ENCODE peak calls at places on chromosomes 5 and 9, in five cellular contexts. E, Z, S, N and Y are unnamed samples.
A peak's percentile ranks its signal among the peaks of the same experiment; 100 is the strongest.

GRCh38 chr5:42495908-42496307 is 72.7 kb downstream of the GHR start:
- DNase-seq in E (no peak), Z (no peak), N (no peak), S (no peak), Y (no peak)

GRCh38 chr5:17665836-17666235 is 31.6 kb downstream of the TAF11L14 start:
- DNase-seq in S (no peak), N (no peak), Z (no peak), E (no peak), Y (no peak)

GRCh38 chr5:67146574-67146973 is 50.0 kb downstream of the CD180 start:
- DNase-seq in S (no peak), E (no peak), N (no peak), Z (no peak), Y (no peak)

GRCh38 chr5:147332643-147333042 is 97.8 kb downstream of the STK32A start:
- DNase-seq in E (no peak), N (no peak), Z (peak; percentile 32), S (no peak), Y (no peak)

GRCh38 chr9:136566899-136567298 is 21.1 kb upstream of the NOTCH1 start:
- DNase-seq in E (no peak), N (no peak), Z (no peak), S (no peak), Y (no peak)

GRCh38 chr5:34488984-34489383 is 167.1 kb upstream of the RAI14 start:
- DNase-seq in E (no peak), Z (no peak), N (peak; percentile 32), S (no peak), Y (no peak)

GRCh38 chr5:82808960-82809359 is 268.2 kb downstream of the TMEM167A start:
- DNase-seq in E (no peak), Z (no peak), N (no peak), S (no peak), Y (no peak)

GRCh38 chr5:88680253-88681132 is 202.5 kb downstream of the MEF2C start:
- DNase-seq in S (peak; percentile 56), E (peak; percentile 13), Z (no peak), N (peak; percentile 87), Y (peak; percentile 90)

GRCh38 chr5:119255571-119256356 is 100.1 kb upstream of the TNFAIP8 start:
- DNase-seq in Z (no peak), N (peak; percentile 16), S (peak; percentile 32), E (peak; percentile 74), Y (peak; percentile 67)

GRCh38 chr9:107848598-107848997 is 359.0 kb upstream of the KLF4 start:
- DNase-seq in Z (no peak), S (no peak), E (no peak), N (no peak), Y (no peak)

GRCh38 chr9:82513242-82513750 is 524.7 kb downstream of the SPATA31D1 start:
- DNase-seq in S (no peak), Z (no peak), N (no peak), E (no peak), Y (no peak)

GRCh38 chr5:172110921-172111873 is 76.8 kb downstream of the STK10 start:
- DNase-seq in N (peak; percentile 40), Z (peak; percentile 93), S (no peak), E (no peak), Y (no peak)

GRCh38 chr9:76876098-76876497 is 29.8 kb downstream of the PRUNE2 start:
- DNase-seq in Z (no peak), E (no peak), S (no peak), N (no peak), Y (no peak)

GRCh38 chr5:72171667-72172066 is 64.4 kb downstream of the MAP1B start:
- DNase-seq in Z (no peak), E (no peak), N (no peak), S (no peak), Y (no peak)

GRCh38 chr9:35560625-35561337 is 44.3 kb upstream of the TESK1 start:
- DNase-seq in Z (no peak), S (no peak), N (no peak), E (no peak), Y (no peak)
- TF ChIP-seq ESRRA in Z (no peak), S (no peak), N (no peak), E (no peak), Y (no peak)

GRCh38 chr5:14268236-14268701 is 125.1 kb downstream of the TRIO start:
- DNase-seq in S (peak; percentile 83), N (peak; percentile 46), Z (no peak), E (peak; percentile 76), Y (no peak)
- TF ChIP-seq ESRRA in S (no peak), N (no peak), Z (no peak), E (no peak), Y (no peak)

GRCh38 chr5:60927450-60927849 is 17.4 kb downstream of the ERCC8 start:
- DNase-seq in Z (no peak), N (no peak), S (no peak), E (no peak), Y (no peak)

DNA sequence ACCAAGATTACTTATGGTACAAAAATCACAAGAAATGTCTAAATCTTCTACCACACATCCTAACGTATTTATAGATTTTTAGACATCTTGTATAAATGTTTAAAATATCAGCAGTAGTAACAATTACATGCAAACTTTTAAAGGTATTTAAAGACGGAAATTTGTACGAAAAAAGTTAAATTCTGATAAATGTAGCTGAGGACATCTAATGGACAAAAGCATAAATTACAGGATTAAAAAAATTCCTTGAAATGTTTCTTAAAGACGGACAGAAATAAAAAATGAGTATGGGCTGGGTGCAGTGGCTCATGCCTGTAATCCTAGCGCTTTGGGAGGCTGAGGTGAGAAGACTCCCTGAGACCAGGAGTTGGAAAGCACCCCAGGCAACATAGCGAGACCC is 15.8 kb downstream of the ERCC8 start:
- DNase-seq in Z (no peak), S (no peak), E (no peak), N (no peak), Y (no peak)
- TF ChIP-seq ESRRA in Z (no peak), S (no peak), E (no peak), N (no peak), Y (no peak)

GRCh38 chr9:114757984-114758383 is 47.9 kb downstream of the TNFSF15 start:
- DNase-seq in Z (no peak), S (no peak), E (no peak), N (no peak), Y (no peak)

GRCh38 chr9:114759512-114759911 is 46.3 kb downstream of the TNFSF15 start:
- DNase-seq in N (no peak), Z (no peak), E (no peak), S (no peak), Y (no peak)

GRCh38 chr9:114761515-114761914 is 44.3 kb downstream of the TNFSF15 start:
- DNase-seq in E (no peak), N (no peak), S (no peak), Z (no peak), Y (no peak)

GRCh38 chr9:114757395-114757794 is 48.4 kb downstream of the TNFSF15 start:
- DNase-seq in Z (no peak), S (no peak), E (no peak), N (no peak), Y (no peak)

GRCh38 chr9:114763220-114763619 is 42.6 kb downstream of the TNFSF15 start:
- DNase-seq in Z (no peak), S (no peak), E (no peak), N (no peak), Y (no peak)
- TF ChIP-seq ESRRA in Z (no peak), S (no peak), E (no peak), N (no peak), Y (no peak)

GRCh38 chr9:113516840-113517577 is 53.5 kb downstream of the RGS3 start:
- DNase-seq in Z (peak; percentile 98), S (no peak), N (no peak), E (no peak), Y (no peak)
- TF ChIP-seq ESRRA in Z (no peak), S (no peak), N (no peak), E (no peak), Y (no peak)

GRCh38 chr5:180606215-180606785 is 15.0 kb upstream of the SCGB3A1 start:
- DNase-seq in E (no peak), N (no peak), Z (no peak), S (no peak), Y (no peak)
- TF ChIP-seq ESRRA in E (no peak), N (no peak), Z (no peak), S (no peak), Y (no peak)

DNA sequence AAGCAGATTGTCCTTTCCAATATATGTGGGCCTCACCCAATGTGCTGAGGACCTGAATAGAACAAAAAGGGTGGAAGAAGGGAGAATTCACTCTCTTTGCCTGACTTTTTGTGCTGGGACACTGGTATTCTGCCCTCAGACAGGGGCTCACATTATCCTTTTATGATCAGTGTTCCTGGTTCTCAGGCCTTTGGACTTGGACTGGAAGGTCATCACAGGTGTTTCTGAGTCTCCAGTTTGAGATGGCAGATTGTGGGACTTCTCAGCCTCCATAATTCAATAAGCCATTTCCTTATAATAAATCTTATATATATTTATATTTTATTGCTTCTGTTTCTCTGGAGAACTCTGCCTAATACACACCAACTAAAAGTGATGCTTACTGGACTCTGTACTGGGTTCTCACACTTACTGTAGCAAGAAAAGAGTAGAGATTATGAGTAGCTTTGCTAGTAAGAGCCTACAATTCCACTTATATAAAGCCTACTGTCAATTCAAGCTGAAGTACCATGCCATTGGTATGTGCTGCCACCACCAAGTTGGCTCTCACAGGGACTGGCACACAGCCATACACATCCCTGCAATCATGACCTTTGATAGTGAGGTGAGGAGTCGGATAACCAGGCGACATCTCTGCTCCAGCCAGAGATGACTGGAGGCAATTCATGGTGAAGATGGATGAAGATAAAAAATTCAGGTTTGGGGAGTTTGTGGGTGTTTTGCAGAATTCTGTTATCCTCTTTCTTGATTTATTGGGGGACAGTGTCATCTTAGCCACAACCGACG is 130.7 kb upstream of the NR3C1 start:
- DNase-seq in N (no peak), S (peak; percentile 31), Z (no peak), E (no peak), Y (no peak)
- TF ChIP-seq ESRRA in N (no peak), S (no peak), Z (no peak), E (no peak), Y (no peak)

DNA sequence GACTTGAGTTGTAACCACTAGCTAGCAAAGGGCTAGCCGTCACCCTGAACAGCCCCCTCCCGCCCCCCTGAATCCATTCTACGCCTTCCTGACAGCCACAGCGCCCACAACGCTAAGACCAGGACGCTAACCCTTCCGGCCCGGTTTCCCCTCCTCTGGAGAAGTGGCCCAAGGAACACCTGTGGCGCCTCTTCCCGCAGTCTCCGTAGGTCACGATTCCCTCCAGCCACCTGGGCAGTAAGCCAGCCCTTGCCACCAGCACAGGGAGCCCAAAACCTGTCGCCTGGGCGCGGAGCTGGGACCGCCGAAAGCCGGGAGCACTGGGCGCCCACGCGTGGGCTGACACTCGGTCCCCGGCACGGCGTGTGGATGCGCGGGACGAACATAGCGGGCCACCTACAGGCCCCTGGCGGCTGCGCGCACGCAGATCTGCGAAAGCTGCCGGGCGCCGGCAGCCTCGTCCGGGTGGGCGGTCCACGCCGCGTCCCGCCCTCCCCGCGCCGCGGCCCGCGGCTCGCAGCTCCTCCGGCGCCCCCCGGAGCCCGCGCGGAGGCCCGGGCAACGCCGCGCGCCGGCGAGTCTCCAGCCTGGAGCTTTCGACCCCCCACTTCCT is 596 bp downstream of the IRF1 start:
- DNase-seq in N (peak; percentile 89), E (no peak), Z (no peak), S (peak; percentile 25), Y (peak; percentile 45)
- TF ChIP-seq ESRRA in N (no peak), E (no peak), Z (no peak), S (no peak), Y (no peak)

DNA sequence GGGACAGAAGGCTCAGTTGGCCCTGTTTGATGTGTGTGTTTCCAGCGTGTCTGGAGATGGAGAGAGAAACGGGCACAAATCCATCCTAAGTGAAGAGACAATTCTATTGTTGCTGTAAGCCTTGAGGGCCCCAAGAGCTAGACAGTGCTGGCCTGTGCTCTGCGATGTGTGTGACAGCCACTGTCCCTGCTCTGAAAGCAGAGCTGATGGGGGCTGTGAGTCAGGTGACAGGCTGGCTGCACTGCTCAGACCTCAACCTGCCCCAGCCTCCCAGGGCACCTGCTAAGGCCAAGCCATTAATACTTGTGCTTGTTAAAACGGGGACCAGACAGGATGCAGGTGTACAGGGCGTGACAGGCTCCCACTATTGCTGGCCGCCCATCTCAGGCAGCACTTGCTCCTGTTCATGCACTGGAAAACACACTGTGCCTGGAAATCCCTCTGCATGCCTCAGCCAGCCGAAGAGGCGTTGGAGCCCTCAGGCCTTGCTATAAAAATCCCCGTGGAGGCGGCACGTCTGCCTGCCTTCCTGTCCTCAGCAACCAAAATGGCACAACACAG is 44.6 kb upstream of the SEMA4D start:
- DNase-seq in N (no peak), Z (no peak), E (no peak), S (no peak), Y (no peak)
- TF ChIP-seq ESRRA in N (no peak), Z (no peak), E (no peak), S (no peak), Y (no peak)